ENCODE peak calls at places on chromosome 17, in eight cellular contexts. I, J, V, F, S, A, R and B are unnamed samples.

GRCh38 chr17:52032454-52032853 is 126.1 kb downstream of the CA10 start:
- DNase-seq in F (no peak), V (no peak), A (no peak), S (no peak), J (no peak), I (no peak), R (no peak), B (no peak)

GRCh38 chr17:65656390-65657250 is 95.2 kb upstream of the AXIN2 start:
- DNase-seq in F (no peak), R (no peak), A (no peak), S (no peak), V (peak), I (peak), J (no peak), B (no peak)

GRCh38 chr17:50146927-50147640 is 3.4 kb downstream of the PPP1R9B start:
- DNase-seq in R (no peak), A (no peak), I (no peak), F (no peak), V (no peak), S (no peak), J (no peak), B (no peak)

GRCh38 chr17:63995626-63996025 is 2.5 kb upstream of the PRR29 start:
- DNase-seq in J (no peak), S (no peak), V (no peak), A (no peak), I (no peak), F (peak), R (no peak), B (no peak)

GRCh38 chr17:27494192-27495091 is 38.2 kb downstream of the KSR1 start:
- DNase-seq in S (peak), A (no peak), I (no peak), F (no peak), J (peak), R (no peak), V (no peak), B (peak)

GRCh38 chr17:76447931-76448652 is 4.9 kb downstream of the UBE2O start:
- DNase-seq in A (no peak), V (no peak), S (no peak), J (no peak), I (no peak), F (no peak), R (no peak), B (peak)

GRCh38 chr17:8877984-8878383 is 10.5 kb upstream of the PIK3R6 start:
- DNase-seq in V (no peak), I (no peak), R (no peak), F (no peak), J (no peak), A (no peak), S (no peak), B (peak)

GRCh38 chr17:75996665-75997590 is 3.7 kb upstream of the CDK3 start:
- DNase-seq in S (peak), R (peak), I (no peak), F (peak), V (peak), A (peak), J (peak), B (peak)

GRCh38 chr17:79699386-79700036 is 31.2 kb upstream of the ENPP7 start:
- DNase-seq in F (no peak), V (no peak), I (no peak), R (no peak), J (no peak), A (no peak), S (no peak), B (no peak)

GRCh38 chr17:40312131-40312731 is 3.3 kb downstream of the RARA start:
- DNase-seq in S (peak), V (no peak), J (no peak), F (peak), R (no peak), A (no peak), I (no peak), B (no peak)